ENCODE peak calls at places on chromosomes 13 and 19, in four cellular contexts. U, L, R and I are unnamed samples.
A peak's percentile ranks its signal among the peaks of the same experiment; 100 is the strongest.

GRCh38 chr19:4083677-4084546 is 17.2 kb upstream of the ZBTB7A start:
- DNase-seq in U (no peak), L (no peak), R (no peak), I (no peak)

GRCh38 chr19:1837625-1838105 is 10.6 kb downstream of the REXO1 start:
- DNase-seq in U (no peak), L (peak; percentile 66), R (peak; percentile 87), I (no peak)

GRCh38 chr19:1651548-1652394 is 644 bp downstream of the TCF3 start:
- DNase-seq in U (no peak), L (peak; percentile 60), R (peak; percentile 48), I (no peak)

GRCh38 chr13:106373304-106373988 is 162.0 kb downstream of the EFNB2 start:
- DNase-seq in U (no peak), L (no peak), R (peak; percentile 39), I (no peak)

GRCh38 chr13:112244061-112244460 is 132.1 kb upstream of the SPACA7 start:
- DNase-seq in U (no peak), L (no peak), R (no peak), I (no peak)

GRCh38 chr13:21176195-21176981 is at the start of the genes MRPL57 and SKA3:
- DNase-seq in U (peak; percentile 90), L (peak; percentile 96), R (peak; percentile 93), I (peak; percentile 77)

GRCh38 chr19:15587663-15588062 is 27.4 kb upstream of the CYP4F8 start:
- DNase-seq in U (no peak), L (no peak), R (no peak), I (no peak)

GRCh38 chr19:35592226-35592625 is 6.3 kb downstream of the PMIS2 start:
- DNase-seq in U (peak; percentile 35), L (peak; percentile 66), R (peak; percentile 18), I (no peak)

GRCh38 chr19:31664096-31664495 is 314.9 kb upstream of the TSHZ3 start:
- DNase-seq in U (no peak), L (no peak), R (no peak), I (no peak)

GRCh38 chr13:76339649-76340048 is 546.6 kb downstream of the KCTD12 start:
- DNase-seq in U (no peak), L (no peak), R (no peak), I (no peak)

GRCh38 chr13:26988059-26988769 is 183.4 kb downstream of the USP12 start:
- DNase-seq in U (no peak), L (no peak), R (no peak), I (no peak)

GRCh38 chr19:48837081-48837524 is 812 bp upstream of the HSD17B14 start:
- DNase-seq in U (peak; percentile 66), L (peak; percentile 96), R (peak; percentile 91), I (no peak)